ENCODE peak calls at places on chromosomes 16 and 17, in four cellular contexts. Q is AG04450, E is tibial artery, X is caudate nucleus. Z is an unnamed sample.

GRCh38 chr16:12903325-12904040 is 2.1 kb downstream of the SHISA9 start:
- DNase-seq in Q (no peak), E (no peak), X (no peak), Z (no peak)

GRCh38 chr16:67486805-67487204 is 3.5 kb upstream of the AGRP start:
- DNase-seq in Q (no peak), E (no peak), X (no peak), Z (no peak)

GRCh38 chr17:6075050-6075449 is 4.9 kb downstream of the WSCD1 start:
- DNase-seq in Q (no peak), E (no peak), X (no peak), Z (peak)

GRCh38 chr17:6393368-6393952 is 41.5 kb downstream of the AIPL1 start:
- DNase-seq in Q (no peak), E (no peak), X (no peak), Z (peak)

GRCh38 chr17:39194089-39194984 is 3.1 kb downstream of the CACNB1 start:
- DNase-seq in Q (no peak), E (peak), X (peak), Z (no peak)

GRCh38 chr17:81412490-81413093 is 17.3 kb downstream of the BAHCC1 start:
- DNase-seq in Q (no peak), E (no peak), X (no peak), Z (no peak)

GRCh38 chr17:41563607-41564006 is 8.3 kb downstream of the KRT9 start:
- DNase-seq in Q (no peak), E (no peak), X (no peak), Z (no peak)

GRCh38 chr17:17416400-17417360 is 60.1 kb upstream of the MED9 start:
- DNase-seq in Q (no peak), E (no peak), X (no peak), Z (no peak)

GRCh38 chr17:77555741-77556291 is 402.7 kb upstream of the TNRC6C start:
- DNase-seq in Q (no peak), E (peak), X (peak), Z (no peak)

GRCh38 chr16:79415983-79416641 is 184.4 kb downstream of the MAF start:
- DNase-seq in Q (no peak), E (no peak), X (no peak), Z (no peak)

GRCh38 chr17:55301521-55302406 is 37.0 kb downstream of the HLF start:
- DNase-seq in Q (no peak), E (no peak), X (no peak), Z (no peak)

GRCh38 chr16:22117666-22118065 is 25.3 kb downstream of the VWA3A start:
- DNase-seq in Q (no peak), E (no peak), X (no peak), Z (no peak)

GRCh38 chr16:81127051-81127450 is 30.9 kb upstream of the GCSH start:
- DNase-seq in Q (peak), E (no peak), X (no peak), Z (no peak)

GRCh38 chr16:11446566-11447119 is 101.4 kb downstream of the RMI2 start:
- DNase-seq in Q (no peak), E (no peak), X (no peak), Z (no peak)

GRCh38 chr16:49557070-49557446 is 183.5 kb downstream of the C16orf78 start:
- DNase-seq in Q (no peak), E (no peak), X (no peak), Z (no peak)

GRCh38 chr17:41678411-41678906 is 10.2 kb upstream of the EIF1 start:
- DNase-seq in Q (no peak), E (no peak), X (no peak), Z (no peak)

GRCh38 chr16:88681084-88681680 is 5.1 kb downstream of the SNAI3 start:
- DNase-seq in Q (no peak), E (no peak), X (no peak), Z (peak)

GRCh38 chr17:74202879-74203432 is 522 bp upstream of the RPL38 start:
- DNase-seq in Q (no peak), E (no peak), X (no peak), Z (no peak)

GRCh38 chr17:65560628-65561371 is 648 bp downstream of the AXIN2 start:
- DNase-seq in Q (peak), E (peak), X (peak), Z (peak)

GRCh38 chr17:4598776-4599504 is 14.6 kb downstream of the SMTNL2 start:
- DNase-seq in Q (no peak), E (peak), X (no peak), Z (peak)

GRCh38 chr17:79740413-79740812 is 9.7 kb downstream of the ENPP7 start:
- DNase-seq in Q (no peak), E (no peak), X (no peak), Z (no peak)

GRCh38 chr17:18186271-18186982 is 2.8 kb downstream of the ALKBH5 start:
- DNase-seq in Q (no peak), E (no peak), X (no peak), Z (no peak)

GRCh38 chr17:1229354-1229890 is 40.8 kb upstream of the BHLHA9 start:
- DNase-seq in Q (no peak), E (peak), X (no peak), Z (peak)

GRCh38 chr16:17555176-17555575 is 84.4 kb upstream of the XYLT1 start:
- DNase-seq in Q (peak), E (no peak), X (no peak), Z (no peak)

GRCh38 chr16:180101-180920 is at the start of gene HBQ1:
- DNase-seq in Q (no peak), E (no peak), X (no peak), Z (no peak)

GRCh38 chr16:181668-182021 is 1.4 kb downstream of the HBQ1 start:
- DNase-seq in Q (no peak), E (no peak), X (no peak), Z (no peak)

GRCh38 chr16:183005-183404 is 2.7 kb downstream of the HBQ1 start:
- DNase-seq in Q (no peak), E (no peak), X (no peak), Z (no peak)

GRCh38 chr16:179431-179830 is 828 bp upstream of the HBQ1 start:
- DNase-seq in Q (no peak), E (no peak), X (no peak), Z (no peak)

DNA sequence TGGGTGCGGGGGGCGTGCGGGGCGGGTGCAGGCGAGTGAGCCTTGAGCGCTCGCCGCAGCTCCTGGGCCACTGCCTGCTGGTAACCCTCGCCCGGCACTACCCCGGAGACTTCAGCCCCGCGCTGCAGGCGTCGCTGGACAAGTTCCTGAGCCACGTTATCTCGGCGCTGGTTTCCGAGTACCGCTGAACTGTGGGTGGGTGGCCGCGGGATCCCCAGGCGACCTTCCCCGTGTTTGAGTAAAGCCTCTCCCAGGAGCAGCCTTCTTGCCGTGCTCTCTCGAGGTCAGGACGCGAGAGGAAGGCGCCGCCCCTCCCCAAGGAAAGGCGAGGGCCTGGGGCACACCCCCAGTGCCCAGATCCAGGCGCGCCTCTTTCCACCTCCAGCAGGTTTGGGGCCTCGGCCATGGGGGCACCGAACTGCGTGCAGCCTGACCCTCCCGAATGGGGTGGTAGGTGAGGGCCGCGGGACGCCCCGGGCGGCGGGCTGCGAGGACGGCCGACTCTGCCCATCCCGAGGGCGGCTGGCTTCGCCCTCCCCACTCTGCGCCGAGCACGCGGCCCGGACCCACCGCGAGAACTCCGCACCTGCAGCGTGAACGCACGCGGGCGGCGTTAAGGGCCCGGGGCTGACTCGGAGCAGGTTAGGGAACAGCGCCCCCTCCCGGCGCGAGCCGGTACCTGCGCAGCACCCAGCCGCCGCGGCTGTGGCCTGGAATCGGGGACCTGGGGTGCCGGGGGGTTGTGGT is 835 bp downstream of the HBQ1 start:
- DNase-seq in Q (no peak), E (peak), X (peak), Z (peak)
- H3K27ac ChIP-seq in Q (no peak), E (no peak), X (no peak), Z (no peak)

GRCh38 chr16:30775131-30775380 is 11.9 kb downstream of the ZNF629 start:
- DNase-seq in Q (no peak), E (no peak), X (no peak), Z (no peak)
- H3K27ac ChIP-seq in Q (peak), E (peak), X (peak), Z (peak)

GRCh38 chr17:60699090-60699489 is 21.4 kb downstream of the BCAS3 start:
- DNase-seq in Q (no peak), E (no peak), X (no peak), Z (no peak)

DNA sequence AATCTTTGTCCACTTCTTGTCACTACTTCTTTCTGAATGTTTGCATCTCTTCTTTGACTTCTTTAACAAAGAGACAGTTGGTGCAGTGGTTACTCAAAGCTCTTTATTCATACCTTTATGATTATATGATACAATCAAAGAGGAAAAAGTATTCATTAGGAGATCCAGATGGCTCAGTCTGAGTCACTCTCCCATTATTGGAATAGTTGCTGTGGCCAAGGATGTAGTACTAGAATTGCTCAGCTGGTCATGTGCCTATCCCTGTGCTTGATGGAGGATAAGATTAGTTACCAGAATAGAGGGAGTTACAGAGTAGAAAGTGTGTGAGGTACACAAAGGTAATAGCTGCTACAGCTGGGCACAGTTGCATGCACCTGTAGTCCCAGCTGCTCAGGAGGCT is 18.3 kb downstream of the BCAS3 start:
- DNase-seq in Q (no peak), E (no peak), X (no peak), Z (no peak)
- H3K27ac ChIP-seq in Q (no peak), E (no peak), X (no peak), Z (no peak)

GRCh38 chr17:47811709-47812108 is 9.9 kb downstream of the OSBPL7 start:
- DNase-seq in Q (no peak), E (no peak), X (no peak), Z (no peak)

GRCh38 chr17:47813077-47813476 is 8.5 kb downstream of the OSBPL7 start:
- DNase-seq in Q (no peak), E (no peak), X (no peak), Z (peak)

GRCh38 chr17:47812146-47812920 is 9.3 kb downstream of the OSBPL7 start:
- DNase-seq in Q (no peak), E (no peak), X (no peak), Z (peak)

GRCh38 chr17:47810200-47810821 is 11.3 kb downstream of the OSBPL7 start:
- DNase-seq in Q (peak), E (no peak), X (no peak), Z (peak)

DNA sequence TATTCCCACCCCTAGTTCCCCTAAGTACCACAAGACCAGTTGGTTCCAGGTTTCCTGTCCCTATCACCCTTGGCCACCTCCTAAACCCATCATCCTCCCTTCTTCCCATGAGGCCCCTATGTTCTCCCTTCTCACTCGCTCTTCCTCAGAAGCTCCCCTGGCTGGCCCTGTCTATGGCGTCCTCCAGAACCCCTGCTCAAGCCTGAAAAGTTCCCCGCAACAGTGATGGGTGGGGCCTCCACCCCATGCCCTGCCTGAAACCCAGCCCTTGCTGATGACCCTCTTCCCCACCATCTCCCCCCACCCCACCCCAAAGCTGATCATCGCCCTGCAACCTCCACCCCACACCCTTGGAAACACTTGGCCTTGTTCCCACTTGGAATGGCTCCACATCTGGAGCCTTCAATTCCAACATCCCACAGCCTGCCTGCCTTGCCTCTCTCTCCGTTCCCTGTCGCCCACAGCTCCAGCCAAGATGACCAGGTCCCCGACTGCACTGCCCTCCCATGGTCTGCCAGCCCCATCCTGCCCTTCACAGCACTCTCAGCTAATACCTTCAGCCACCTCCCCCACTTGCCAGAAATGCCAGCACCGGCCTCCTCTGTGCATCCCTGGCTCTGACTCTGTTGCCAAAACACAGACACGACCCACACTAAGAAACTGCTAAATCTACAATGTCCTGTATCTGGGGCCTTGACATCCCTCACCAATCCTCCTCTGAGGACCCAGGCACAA is 10.5 kb downstream of the OSBPL7 start:
- DNase-seq in Q (no peak), E (no peak), X (no peak), Z (peak)
- H3K27ac ChIP-seq in Q (no peak), E (no peak), X (no peak), Z (no peak)

GRCh38 chr17:32489320-32490100 is 2.7 kb downstream of the CDK5R1 start:
- DNase-seq in Q (no peak), E (no peak), X (no peak), Z (peak)
- H3K27ac ChIP-seq in Q (no peak), E (no peak), X (peak), Z (no peak)

Z was measured in suprapubic skin.